ENCODE peak calls at places on chromosomes 13 and 19, in nine cellular contexts. V, J, C, Y, Z, P, O, Q and G are unnamed samples.

GRCh38 chr13:98214707-98215106 is 37.6 kb upstream of the RNF113B start:
- DNase-seq in V (no peak), J (no peak), C (peak; percentile 68), Y (no peak), Z (no peak), P (no peak), O (no peak), Q (no peak), G (no peak)

GRCh38 chr13:106349080-106349841 is 186.2 kb downstream of the EFNB2 start:
- DNase-seq in V (no peak), J (peak; percentile 34), C (peak; percentile 46), Y (no peak), Z (no peak), P (peak; percentile 30), O (no peak), Q (no peak), G (peak; percentile 55)

GRCh38 chr13:93767917-93768422 is 541.4 kb downstream of the GPC6 start:
- DNase-seq in V (no peak), J (no peak), C (no peak), Y (no peak), Z (no peak), P (no peak), O (no peak), Q (no peak), G (no peak)

GRCh38 chr13:75310005-75310580 is 171.9 kb downstream of the TBC1D4 start:
- DNase-seq in V (no peak), J (no peak), C (no peak), Y (no peak), Z (no peak), P (no peak), O (no peak), Q (no peak), G (no peak)

GRCh38 chr13:22927008-22927393 is 253.8 kb upstream of the SGCG start:
- DNase-seq in V (no peak), J (no peak), C (no peak), Y (no peak), Z (no peak), P (no peak), O (no peak), Q (no peak), G (no peak)

GRCh38 chr13:80742027-80742426 is 401.1 kb upstream of the SPRY2 start:
- DNase-seq in V (peak; percentile 0), J (no peak), C (no peak), Y (no peak), Z (no peak), P (no peak), O (no peak), Q (no peak), G (no peak)

GRCh38 chr19:30864460-30865215 is 484.6 kb downstream of the TSHZ3 start:
- DNase-seq in V (no peak), J (no peak), C (no peak), Y (no peak), Z (no peak), P (no peak), O (no peak), Q (no peak), G (no peak)

GRCh38 chr13:29543230-29544215 is 52.0 kb downstream of the SLC7A1 start:
- DNase-seq in V (peak; percentile 48), J (peak; percentile 60), C (no peak), Y (no peak), Z (peak; percentile 29), P (peak; percentile 84), O (no peak), Q (peak; percentile 55), G (no peak)

GRCh38 chr19:7500811-7501450 is 12.1 kb upstream of the PEX11G start:
- DNase-seq in V (peak; percentile 27), J (peak; percentile 46), C (no peak), Y (no peak), Z (no peak), P (peak; percentile 39), O (no peak), Q (no peak), G (no peak)

GRCh38 chr13:35600137-35600536 is 123.6 kb upstream of the MAB21L1 start:
- DNase-seq in V (no peak), J (peak; percentile 9), C (no peak), Y (no peak), Z (peak; percentile 13), P (peak; percentile 58), O (no peak), Q (peak; percentile 76), G (no peak)

GRCh38 chr13:99417821-99418662 is 83.2 kb upstream of the TM9SF2 start:
- DNase-seq in V (no peak), J (no peak), C (no peak), Y (no peak), Z (no peak), P (no peak), O (no peak), Q (no peak), G (no peak)

GRCh38 chr13:98318263-98318878 is 141.3 kb upstream of the RNF113B start:
- DNase-seq in V (no peak), J (no peak), C (no peak), Y (no peak), Z (no peak), P (no peak), O (no peak), Q (no peak), G (no peak)

GRCh38 chr13:111659236-111659635 is 338.8 kb downstream of the TEX29 start:
- DNase-seq in V (no peak), J (no peak), C (no peak), Y (no peak), Z (no peak), P (no peak), O (no peak), Q (no peak), G (no peak)

GRCh38 chr13:75135325-75135825 is 346.6 kb downstream of the TBC1D4 start:
- DNase-seq in V (peak; percentile 75), J (peak; percentile 93), C (no peak), Y (peak; percentile 69), Z (peak; percentile 98), P (peak; percentile 98), O (peak; percentile 91), Q (peak; percentile 95), G (peak; percentile 95)

GRCh38 chr19:12987190-12987589 is 8.1 kb upstream of the NFIX start:
- DNase-seq in V (no peak), J (no peak), C (no peak), Y (no peak), Z (no peak), P (no peak), O (no peak), Q (no peak), G (no peak)

GRCh38 chr13:75132800-75133695 is 348.9 kb downstream of the TBC1D4 start:
- DNase-seq in V (no peak), J (no peak), C (no peak), Y (no peak), Z (no peak), P (no peak), O (no peak), Q (no peak), G (no peak)

GRCh38 chr19:46700704-46701103 is 16.2 kb downstream of the PRKD2 start:
- DNase-seq in V (no peak), J (no peak), C (no peak), Y (no peak), Z (no peak), P (no peak), O (no peak), Q (no peak), G (no peak)

GRCh38 chr19:46696052-46696451 is 20.9 kb downstream of the PRKD2 start:
- DNase-seq in V (no peak), J (no peak), C (no peak), Y (no peak), Z (no peak), P (no peak), O (no peak), Q (no peak), G (no peak)

GRCh38 chr19:46693760-46694159 is 23.2 kb downstream of the PRKD2 start:
- DNase-seq in V (no peak), J (no peak), C (no peak), Y (no peak), Z (no peak), P (no peak), O (no peak), Q (no peak), G (no peak)

GRCh38 chr19:46698395-46699321 is 18.3 kb downstream of the PRKD2 start:
- DNase-seq in V (no peak), J (no peak), C (no peak), Y (no peak), Z (no peak), P (no peak), O (no peak), Q (no peak), G (no peak)

GRCh38 chr19:46697142-46697960 is 19.6 kb downstream of the PRKD2 start:
- DNase-seq in V (peak; percentile 87), J (peak; percentile 49), C (peak; percentile 95), Y (no peak), Z (peak; percentile 53), P (peak; percentile 73), O (no peak), Q (peak; percentile 70), G (peak; percentile 15)
- H3K4me3 ChIP-seq in V (peak overlapping the region; percentile 18), J (no peak overlapping the region), C (no peak overlapping the region), Y (no peak overlapping the region), Z (no peak overlapping the region), P (peak overlapping the region; percentile 35), O (no peak overlapping the region), Q (no peak overlapping the region), G (no peak overlapping the region)

DNA sequence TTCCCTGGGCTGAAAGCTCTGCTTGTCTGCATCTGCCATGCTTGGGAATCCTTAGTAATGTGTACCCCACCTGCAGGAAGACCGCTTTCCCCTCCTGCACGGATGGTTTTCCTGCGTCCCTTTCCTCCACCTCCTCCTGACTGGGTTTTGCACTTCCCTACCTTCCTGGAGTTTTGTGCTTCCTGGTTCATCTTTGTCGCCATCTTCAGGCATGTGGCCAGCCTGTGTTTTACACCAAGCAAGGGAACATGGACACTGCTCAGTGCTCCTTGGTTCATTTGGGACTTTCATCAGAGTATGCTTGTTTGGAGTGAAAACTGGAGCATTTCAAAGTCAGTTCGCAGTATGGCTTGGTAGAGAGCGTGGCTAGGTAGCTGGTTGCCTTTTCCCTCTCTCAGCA is 30.7 kb downstream of the ERICH6B start:
- DNase-seq in V (peak; percentile 27), J (no peak), C (no peak), Y (no peak), Z (no peak), P (no peak), O (no peak), Q (no peak), G (no peak)
- TF ChIP-seq CTCF in V (peak; percentile 55), J (peak; percentile 18), C (no peak), Y (peak; percentile 39), Z (peak; percentile 6), P (peak; percentile 59), O (no peak), Q (no peak), G (no peak)

GRCh38 chr19:15430526-15431120 is 11.8 kb upstream of the AKAP8L start:
- DNase-seq in V (no peak), J (no peak), C (no peak), Y (no peak), Z (no peak), P (no peak), O (no peak), Q (no peak), G (no peak)
- H3K4me3 ChIP-seq in V (no peak overlapping the region), J (no peak overlapping the region), C (peak overlapping the region; percentile 12), Y (peak overlapping the region; percentile 82), Z (peak overlapping the region; percentile 89), P (no peak overlapping the region), O (peak overlapping the region; percentile 83), Q (peak overlapping the region; percentile 83), G (peak overlapping the region; percentile 85)

DNA sequence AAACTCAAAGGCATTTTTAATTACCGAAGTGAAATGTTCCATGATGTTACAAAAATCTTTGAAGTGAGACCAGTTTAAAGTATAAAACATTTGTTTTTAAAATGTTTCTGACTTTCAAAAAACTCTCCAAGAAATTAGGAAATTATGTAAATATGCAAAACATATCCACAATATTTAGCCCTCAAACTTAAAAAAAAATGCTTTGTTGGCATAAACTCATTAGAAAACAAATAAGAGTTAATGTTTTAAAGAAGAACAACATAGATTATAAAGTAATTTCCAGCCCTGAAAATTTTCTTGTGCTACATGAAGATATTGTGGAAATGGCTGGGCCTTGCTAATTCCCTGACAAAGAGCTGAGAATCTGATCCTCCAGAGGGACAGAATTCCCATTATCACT is 199.7 kb upstream of the STARD13 start:
- DNase-seq in V (no peak), J (no peak), C (no peak), Y (no peak), Z (no peak), P (no peak), O (no peak), Q (no peak), G (no peak)
- TF ChIP-seq CTCF in V (no peak), J (no peak), C (no peak), Y (no peak), Z (no peak), P (no peak), O (no peak), Q (no peak), G (no peak)